ENCODE peak calls at places on chromosomes 2 and 18, in four cellular contexts. P is K562, Y is GM12891, B is GM23338. U is an unnamed sample.

GRCh38 chr2:242075683-242076082 is 206.2 kb downstream of the RTP5 start:
- DNase-seq in P (no peak), B (no peak), Y (no peak), U (peak)

GRCh38 chr2:132936261-132936660 is 266.3 kb upstream of the LYPD1 start:
- DNase-seq in B (no peak), P (no peak), Y (no peak), U (no peak)

GRCh38 chr2:44686561-44686960 is 254.9 kb upstream of the SIX3 start:
- DNase-seq in B (no peak), Y (no peak), P (no peak), U (no peak)

GRCh38 chr18:5196253-5197031 is 615 bp downstream of the AKAIN1 start:
- DNase-seq in B (peak), P (no peak), Y (no peak), U (no peak)

GRCh38 chr2:236179653-236180500 is 11.7 kb upstream of the GBX2 start:
- DNase-seq in P (no peak), Y (no peak), B (peak), U (no peak)

GRCh38 chr18:48123324-48123723 is 192.9 kb upstream of the SMAD2 start:
- DNase-seq in Y (no peak), B (no peak), P (no peak), U (no peak)

GRCh38 chr2:203808041-203808750 is 59.4 kb upstream of the CTLA4 start:
- DNase-seq in Y (no peak), B (peak), P (no peak), U (no peak)

GRCh38 chr2:11744631-11745394 is 1.6 kb upstream of the LPIN1 start:
- DNase-seq in B (peak), P (peak), Y (no peak), U (no peak)

DNA sequence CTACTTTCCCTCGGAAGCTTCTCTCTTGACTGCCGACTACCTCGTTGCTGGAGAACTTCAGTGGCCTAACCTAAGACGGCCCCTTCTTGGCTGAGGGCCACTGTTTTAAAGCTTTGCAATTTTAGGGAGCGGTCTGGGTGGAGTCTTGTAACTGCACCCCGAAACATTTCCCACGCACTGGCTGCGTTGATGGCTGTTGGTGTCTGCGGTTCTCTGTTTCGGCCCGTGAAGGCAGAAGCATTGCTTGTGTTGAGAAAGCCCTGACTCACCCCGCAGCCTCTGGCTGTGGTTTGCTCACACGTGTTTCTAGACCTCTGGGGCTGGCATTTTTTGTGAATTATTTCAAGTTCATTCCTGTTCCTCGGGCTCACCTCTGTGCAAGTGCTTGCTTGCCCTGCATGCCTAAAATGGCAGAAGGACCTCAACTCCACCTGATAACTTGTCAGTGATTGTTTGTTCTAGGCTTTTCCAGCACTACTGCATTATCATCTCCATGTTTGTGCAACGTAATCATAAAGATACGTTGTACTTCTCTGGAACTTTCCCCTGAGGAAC is 94.1 kb upstream of the DLX2 start:
- DNase-seq in B (no peak), Y (no peak), P (no peak), U (no peak)
- TF ChIP-seq POLR2AphosphoS5 in B (no peak), Y (no peak), P (no peak), U (no peak)

GRCh38 chr2:205758051-205758450 is 75.8 kb downstream of the NRP2 start:
- DNase-seq in B (no peak), Y (no peak), P (no peak), U (no peak)
- TF ChIP-seq POLR2AphosphoS5 in B (no peak), Y (no peak), P (no peak), U (peak)

DNA sequence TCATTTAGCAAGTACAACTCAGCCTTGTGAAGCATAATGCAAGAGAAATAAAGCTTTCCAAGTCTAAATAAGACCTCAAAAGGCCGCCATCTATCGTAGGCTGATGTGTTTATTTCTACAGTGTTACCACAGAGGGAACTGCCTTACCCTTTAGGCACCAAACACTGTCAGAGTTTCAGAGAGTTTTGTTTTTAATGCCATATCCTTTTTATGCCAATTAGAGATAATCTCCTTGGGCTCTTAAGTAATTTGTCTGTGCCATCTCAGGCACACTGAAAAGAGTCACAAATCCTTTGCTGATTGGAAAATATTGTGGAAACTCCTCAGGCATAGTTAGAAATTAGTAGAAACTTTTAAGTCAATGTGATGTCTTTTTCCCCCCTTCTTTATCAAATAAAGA is 797.1 kb downstream of the SLC4A3 start:
- DNase-seq in Y (no peak), P (no peak), B (no peak), U (no peak)
- TF ChIP-seq POLR2AphosphoS5 in Y (no peak), P (no peak), B (no peak), U (no peak)

GRCh38 chr2:196591004-196591403 is 48.5 kb upstream of the CCDC150 start:
- DNase-seq in B (no peak), Y (no peak), P (no peak), U (no peak)

GRCh38 chr2:196592912-196593881 is 46.3 kb upstream of the CCDC150 start:
- DNase-seq in Y (peak), B (peak), P (peak), U (no peak)

GRCh38 chr2:196594158-196594557 is 45.4 kb upstream of the CCDC150 start:
- DNase-seq in Y (no peak), B (no peak), P (no peak), U (no peak)

GRCh38 chr2:196591621-196592022 is 47.9 kb upstream of the CCDC150 start:
- DNase-seq in Y (no peak), B (no peak), P (no peak), U (no peak)

GRCh38 chr2:196592331-196592911 is 47.1 kb upstream of the CCDC150 start:
- DNase-seq in P (no peak), Y (peak), B (peak), U (no peak)
- TF ChIP-seq POLR2AphosphoS5 in P (no peak), Y (no peak), B (no peak), U (no peak)

U was measured in transverse colon.